ENCODE peak calls at places on chromosomes 3 and 15, in four cellular contexts. F, P, O and W are unnamed samples.

GRCh38 chr3:125128861-125129501 is 73.2 kb upstream of the HEG1 start:
- DNase-seq in F (no peak), O (peak; percentile 8), P (no peak), W (peak; percentile 16)

GRCh38 chr15:82968066-82968465 is 15.5 kb upstream of the HOMER2 start:
- DNase-seq in O (no peak), F (no peak), P (no peak), W (no peak)

GRCh38 chr3:2099028-2099671 is 484 bp downstream of the CNTN4 start:
- DNase-seq in P (no peak), F (no peak), O (no peak), W (no peak)

GRCh38 chr3:183094711-183095110 is 4.6 kb downstream of the MCCC1 start:
- DNase-seq in F (no peak), P (no peak), O (no peak), W (no peak)

GRCh38 chr3:113409676-113410075 is 31.6 kb downstream of the CFAP44 start:
- DNase-seq in F (no peak), P (no peak), O (no peak), W (no peak)

GRCh38 chr3:150414273-150414672 is 6.2 kb downstream of the TSC22D2 start:
- DNase-seq in P (no peak), F (no peak), O (no peak), W (peak; percentile 76)

GRCh38 chr3:30511524-30512278 is 94.7 kb upstream of the TGFBR2 start:
- DNase-seq in O (no peak), P (no peak), F (no peak), W (peak; percentile 83)

GRCh38 chr15:55799287-55800212 is 56.6 kb upstream of the PRTG start:
- DNase-seq in O (peak; percentile 38), F (peak; percentile 79), P (peak; percentile 4), W (peak; percentile 46)

GRCh38 chr15:100788731-100789105 is 90.9 kb upstream of the ALDH1A3 start:
- DNase-seq in F (no peak), O (no peak), P (no peak), W (no peak)

GRCh38 chr3:184334470-184335158 is 2.8 kb upstream of the FAM131A start:
- DNase-seq in F (no peak), O (no peak), P (no peak), W (no peak)

GRCh38 chr3:195124378-195124985 is 146.5 kb downstream of the XXYLT1 start:
- DNase-seq in F (no peak), O (no peak), P (no peak), W (no peak)

GRCh38 chr3:11197471-11197870 is 43.2 kb downstream of the HRH1 start:
- DNase-seq in P (no peak), F (no peak), O (no peak), W (no peak)

GRCh38 chr15:91319715-91320059 is 219.6 kb downstream of the SV2B start:
- DNase-seq in O (no peak), P (no peak), F (no peak), W (no peak)

GRCh38 chr15:30001592-30001991 is 81.2 kb upstream of the GOLGA8J start:
- DNase-seq in O (no peak), P (no peak), F (no peak), W (no peak)

GRCh38 chr3:120450914-120451669 is at the start of gene FSTL1:
- DNase-seq in F (peak; percentile 79), P (no peak), O (no peak), W (no peak)

GRCh38 chr3:46464326-46465195 is at the start of gene LTF:
- DNase-seq in O (no peak), F (peak; percentile 33), P (no peak), W (no peak)

GRCh38 chr3:182837855-182838454 is 44.7 kb downstream of the ATP11B start:
- DNase-seq in P (no peak), F (no peak), O (no peak), W (peak; percentile 20)

GRCh38 chr3:61682671-61683408 is 121.5 kb downstream of the PTPRG start:
- DNase-seq in F (no peak), P (no peak), O (no peak), W (no peak)

GRCh38 chr3:194870394-194871110 is 184.9 kb downstream of the FAM43A start:
- DNase-seq in P (no peak), O (no peak), F (no peak), W (no peak)

GRCh38 chr3:107013606-107014005 is 363.6 kb upstream of the CCDC54 start:
- DNase-seq in O (no peak), P (no peak), F (no peak), W (no peak)

GRCh38 chr15:49063402-49064280 is 17.4 kb upstream of the SECISBP2L start:
- DNase-seq in O (no peak), P (no peak), F (no peak), W (no peak)

GRCh38 chr3:196138927-196139680 is 57.2 kb upstream of the TFRC start:
- DNase-seq in F (no peak), O (no peak), P (no peak), W (no peak)

GRCh38 chr3:172839679-172840078 is 89.2 kb downstream of the ECT2 start:
- DNase-seq in F (no peak), P (no peak), O (no peak), W (no peak)

GRCh38 chr3:172840463-172840862 is 89.9 kb downstream of the ECT2 start:
- DNase-seq in F (no peak), P (no peak), O (no peak), W (no peak)

GRCh38 chr3:172840913-172841312 is 90.4 kb downstream of the ECT2 start:
- DNase-seq in O (no peak), F (no peak), P (no peak), W (no peak)

GRCh38 chr3:172832983-172833382 is 82.5 kb downstream of the ECT2 start:
- DNase-seq in F (no peak), O (no peak), P (no peak), W (no peak)

DNA sequence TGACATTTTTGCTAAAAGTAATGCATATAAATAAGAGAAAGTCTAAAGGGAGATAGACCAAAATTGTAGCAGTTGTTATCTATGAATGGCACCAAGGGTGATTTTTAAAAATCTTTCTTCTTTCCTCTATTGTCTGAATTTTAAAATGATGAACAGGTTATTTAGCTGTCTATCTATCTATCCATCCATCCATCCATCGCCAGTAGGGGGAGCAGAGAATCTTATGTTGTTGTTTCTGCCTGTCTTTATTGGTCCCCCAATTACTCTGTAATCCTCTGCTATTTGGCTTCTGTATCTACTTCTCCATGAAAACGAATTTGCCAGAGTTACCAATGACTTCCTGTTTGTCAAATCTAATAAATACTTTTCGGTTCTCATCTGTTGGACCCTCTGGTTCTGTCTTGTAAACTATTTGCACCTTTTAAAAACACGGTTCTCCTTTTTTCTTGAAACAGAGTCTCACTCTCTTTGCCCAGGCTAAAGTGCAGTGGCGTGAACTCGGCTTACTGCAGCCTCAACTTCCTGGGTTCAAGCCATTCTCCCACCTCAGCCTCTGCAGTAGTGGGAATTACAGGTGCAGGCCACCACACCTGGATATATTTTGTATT is 86.0 kb downstream of the ECT2 start:
- DNase-seq in P (no peak), O (peak; percentile 23), F (peak; percentile 40), W (peak; percentile 35)
- TF ChIP-seq CREM in P (no peak), O (no peak), F (no peak), W (no peak)

GRCh38 chr3:132898131-132898530 is 140.1 kb upstream of the TMEM108 start:
- DNase-seq in F (no peak), P (no peak), O (no peak), W (no peak)
- TF ChIP-seq CREM in F (no peak), P (no peak), O (no peak), W (no peak)

GRCh38 chr15:70385711-70386110 is 288.0 kb upstream of the TLE3 start:
- DNase-seq in O (no peak), P (no peak), F (no peak), W (no peak)

GRCh38 chr15:70390723-70391122 is 293.0 kb upstream of the TLE3 start:
- DNase-seq in O (no peak), P (no peak), F (no peak), W (no peak)

GRCh38 chr15:70385052-70385451 is 287.3 kb upstream of the TLE3 start:
- DNase-seq in O (no peak), F (no peak), P (no peak), W (no peak)

GRCh38 chr15:70387086-70387485 is 289.4 kb upstream of the TLE3 start:
- DNase-seq in P (no peak), F (no peak), O (no peak), W (no peak)

DNA sequence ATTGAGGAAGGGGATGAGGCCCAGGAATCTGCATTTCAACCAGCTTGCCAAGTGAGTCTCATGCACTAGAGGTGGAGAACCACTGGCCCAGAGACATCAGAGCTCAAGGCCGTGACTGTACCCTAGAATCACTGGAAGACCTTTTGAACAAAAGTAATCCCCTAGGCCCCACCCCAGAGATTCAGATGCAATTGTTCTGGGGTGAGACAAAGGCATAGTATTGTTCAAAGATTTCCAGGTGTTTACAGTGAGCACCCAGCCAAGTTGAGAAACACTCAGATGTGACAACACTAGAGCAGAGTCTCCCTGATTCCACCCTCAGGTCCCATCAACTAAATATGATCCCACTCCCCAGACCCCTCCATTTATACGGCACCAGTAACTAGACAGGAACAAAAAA is 290.3 kb upstream of the TLE3 start:
- DNase-seq in F (no peak), P (no peak), O (no peak), W (no peak)
- TF ChIP-seq CREM in F (no peak), P (no peak), O (no peak), W (no peak)

DNA sequence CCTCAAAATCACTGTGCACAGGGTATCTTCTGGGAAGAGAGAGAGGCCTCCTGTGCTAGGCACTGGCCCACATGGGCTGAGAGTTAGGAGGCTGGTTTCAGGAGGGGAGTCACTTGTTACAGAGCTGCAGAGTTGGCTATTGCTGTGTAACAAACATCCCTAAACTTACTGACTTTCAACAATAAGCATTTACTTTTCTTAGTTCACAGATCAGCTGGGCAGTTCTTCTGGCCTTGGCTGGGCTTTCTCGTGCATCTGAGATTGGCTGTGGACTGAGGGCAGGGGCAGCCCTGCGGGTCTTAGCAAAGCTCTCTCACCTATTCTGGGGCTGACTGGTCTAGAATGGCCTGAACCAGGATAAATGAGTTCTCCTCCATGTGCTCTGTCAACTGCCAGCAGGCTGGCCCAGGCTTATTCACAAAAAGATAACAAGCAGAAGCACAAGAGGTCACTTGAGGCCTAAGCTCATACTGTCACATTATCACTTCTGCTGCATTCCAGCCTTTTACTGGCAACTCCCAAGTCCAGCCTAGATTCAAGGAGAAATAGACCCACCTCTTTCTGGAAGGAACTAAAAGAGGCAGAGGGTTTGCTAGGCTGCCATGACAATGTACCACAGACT is 17.2 kb upstream of the RBSN start:
- DNase-seq in F (no peak), P (no peak), O (no peak), W (no peak)
- TF ChIP-seq CREM in F (no peak), P (no peak), O (no peak), W (no peak)

GRCh38 chr3:181712190-181712504 is 422 bp downstream of the SOX2 start:
- DNase-seq in F (no peak), O (no peak), P (no peak), W (no peak)
- TF ChIP-seq CREM in F (no peak), O (no peak), P (no peak), W (no peak)